ENCODE peak calls at places on chromosomes 4 and X, in seven cellular contexts. One of them, this sample, is unnamed.

GRCh38 chr4:119035941-119036737 is 99.5 kb upstream of the MYOZ2 start:
- DNase-seq in H9: no peak
- DNase-seq in mesenchymal stem cell: no peak
- DNase-seq in trophoblast cell: peak; percentile 44
- DNase-seq in neuronal stem cell: no peak
- DNase-seq in IMR-90: peak; percentile 51
- DNase-seq in mesendoderm: no peak
- DNase-seq in this sample: no peak

GRCh38 chr4:183798249-183798920 is 106.7 kb upstream of the STOX2 start:
- DNase-seq in mesendoderm: peak; percentile 47
- DNase-seq in mesenchymal stem cell: no peak
- DNase-seq in trophoblast cell: peak; percentile 35
- DNase-seq in neuronal stem cell: no peak
- DNase-seq in IMR-90: no peak
- DNase-seq in H9: peak; percentile 35
- DNase-seq in this sample: peak; percentile 58

GRCh38 chr4:58732973-58733372 is 1622.8 kb upstream of the IGFBP7 start:
- DNase-seq in trophoblast cell: no peak
- DNase-seq in mesenchymal stem cell: peak; percentile 5
- DNase-seq in H9: no peak
- DNase-seq in IMR-90: no peak
- DNase-seq in mesendoderm: peak; percentile 19
- DNase-seq in neuronal stem cell: no peak
- DNase-seq in this sample: no peak

GRCh38 chr4:48899950-48900349 is 6.6 kb downstream of the OCIAD2 start:
- DNase-seq in mesenchymal stem cell: peak; percentile 64
- DNase-seq in neuronal stem cell: no peak
- DNase-seq in mesendoderm: no peak
- DNase-seq in trophoblast cell: peak; percentile 81
- DNase-seq in IMR-90: peak; percentile 19
- DNase-seq in H9: no peak
- DNase-seq in this sample: no peak

GRCh38 chr4:76504613-76505465 is 69.8 kb downstream of the SHROOM3 start:
- DNase-seq in mesendoderm: peak; percentile 62
- DNase-seq in mesenchymal stem cell: peak; percentile 65
- DNase-seq in trophoblast cell: peak; percentile 72
- DNase-seq in IMR-90: peak; percentile 63
- DNase-seq in neuronal stem cell: no peak
- DNase-seq in H9: no peak
- DNase-seq in this sample: no peak

GRCh38 chr4:119678761-119679160 is 50.2 kb upstream of the PDE5A start:
- DNase-seq in mesenchymal stem cell: no peak
- DNase-seq in trophoblast cell: no peak
- DNase-seq in mesendoderm: no peak
- DNase-seq in H9: no peak
- DNase-seq in neuronal stem cell: no peak
- DNase-seq in IMR-90: peak; percentile 50
- DNase-seq in this sample: no peak

GRCh38 chrX:19829817-19830216 is 57.6 kb downstream of the SH3KBP1 start:
- DNase-seq in IMR-90: no peak
- DNase-seq in trophoblast cell: peak; percentile 78
- DNase-seq in neuronal stem cell: no peak
- DNase-seq in mesenchymal stem cell: no peak
- DNase-seq in mesendoderm: peak; percentile 42
- DNase-seq in H9: no peak
- DNase-seq in this sample: no peak

GRCh38 chrX:21996872-21997271 is 35.3 kb upstream of the PHEX start:
- DNase-seq in trophoblast cell: no peak
- DNase-seq in IMR-90: peak; percentile 84
- DNase-seq in neuronal stem cell: no peak
- DNase-seq in H9: no peak
- DNase-seq in mesendoderm: no peak
- DNase-seq in mesenchymal stem cell: peak; percentile 70
- DNase-seq in this sample: no peak

GRCh38 chr4:7202391-7202790 is 10.1 kb downstream of the SORCS2 start:
- DNase-seq in mesenchymal stem cell: no peak
- DNase-seq in trophoblast cell: no peak
- DNase-seq in IMR-90: peak; percentile 37
- DNase-seq in mesendoderm: no peak
- DNase-seq in H9: no peak
- DNase-seq in neuronal stem cell: no peak
- DNase-seq in this sample: no peak

GRCh38 chr4:147110473-147110872 is 164.8 kb upstream of the TTC29 start:
- DNase-seq in mesenchymal stem cell: no peak
- DNase-seq in neuronal stem cell: no peak
- DNase-seq in mesendoderm: no peak
- DNase-seq in trophoblast cell: no peak
- DNase-seq in IMR-90: no peak
- DNase-seq in H9: no peak
- DNase-seq in this sample: no peak

GRCh38 chr4:21795091-21795490 is 153.5 kb downstream of the KCNIP4 start:
- DNase-seq in IMR-90: peak; percentile 18
- DNase-seq in mesenchymal stem cell: peak; percentile 72
- DNase-seq in neuronal stem cell: no peak
- DNase-seq in trophoblast cell: no peak
- DNase-seq in mesendoderm: no peak
- DNase-seq in H9: no peak
- DNase-seq in this sample: no peak

GRCh38 chr4:129839687-129840086 is 743.7 kb downstream of the C4orf33 start:
- DNase-seq in H9: no peak
- DNase-seq in neuronal stem cell: no peak
- DNase-seq in mesendoderm: no peak
- DNase-seq in trophoblast cell: no peak
- DNase-seq in mesenchymal stem cell: no peak
- DNase-seq in IMR-90: no peak
- DNase-seq in this sample: no peak

GRCh38 chr4:41212221-41213203 is 1.8 kb downstream of the APBB2 start:
- DNase-seq in trophoblast cell: peak; percentile 70
- DNase-seq in IMR-90: peak; percentile 64
- DNase-seq in mesenchymal stem cell: peak; percentile 71
- DNase-seq in mesendoderm: peak; percentile 60
- DNase-seq in neuronal stem cell: no peak
- DNase-seq in H9: no peak
- DNase-seq in this sample: no peak

GRCh38 chr4:10460313-10461047 is 3.3 kb upstream of the ZNF518B start:
- DNase-seq in neuronal stem cell: no peak
- DNase-seq in trophoblast cell: no peak
- DNase-seq in mesendoderm: no peak
- DNase-seq in mesenchymal stem cell: no peak
- DNase-seq in H9: no peak
- DNase-seq in IMR-90: no peak
- DNase-seq in this sample: no peak

GRCh38 chr4:27055226-27055760 is 194.7 kb downstream of the STIM2 start:
- DNase-seq in IMR-90: no peak
- DNase-seq in mesendoderm: no peak
- DNase-seq in mesenchymal stem cell: no peak
- DNase-seq in neuronal stem cell: no peak
- DNase-seq in H9: no peak
- DNase-seq in trophoblast cell: no peak
- DNase-seq in this sample: no peak

GRCh38 chr4:8290701-8290970 is 21.1 kb downstream of the HTRA3 start:
- DNase-seq in neuronal stem cell: no peak
- DNase-seq in trophoblast cell: no peak
- DNase-seq in H9: no peak
- DNase-seq in IMR-90: no peak
- DNase-seq in mesendoderm: no peak
- DNase-seq in mesenchymal stem cell: no peak
- DNase-seq in this sample: no peak

GRCh38 chr4:167100120-167100519 is 134.2 kb downstream of the SPOCK3 start:
- DNase-seq in mesendoderm: peak; percentile 13
- DNase-seq in neuronal stem cell: peak; percentile 15
- DNase-seq in IMR-90: no peak
- DNase-seq in H9: no peak
- DNase-seq in mesenchymal stem cell: peak; percentile 30
- DNase-seq in trophoblast cell: peak; percentile 28
- DNase-seq in this sample: no peak

GRCh38 chrX:57929373-57929772 is 19.1 kb upstream of the ZXDA start:
- DNase-seq in neuronal stem cell: no peak
- DNase-seq in trophoblast cell: peak; percentile 26
- DNase-seq in mesenchymal stem cell: peak; percentile 0
- DNase-seq in H9: no peak
- DNase-seq in IMR-90: peak; percentile 27
- DNase-seq in mesendoderm: peak; percentile 38
- DNase-seq in this sample: no peak

GRCh38 chrX:80807606-80808159 is 2.0 kb downstream of the BRWD3 start:
- DNase-seq in mesendoderm: no peak
- DNase-seq in H9: no peak
- DNase-seq in IMR-90: no peak
- DNase-seq in neuronal stem cell: no peak
- DNase-seq in mesenchymal stem cell: peak; percentile 1
- DNase-seq in trophoblast cell: peak; percentile 5
- DNase-seq in this sample: no peak

GRCh38 chr4:57064120-57064519 is 46.1 kb downstream of the IGFBP7 start:
- DNase-seq in mesenchymal stem cell: no peak
- DNase-seq in mesendoderm: no peak
- DNase-seq in trophoblast cell: no peak
- DNase-seq in neuronal stem cell: no peak
- DNase-seq in IMR-90: no peak
- DNase-seq in H9: no peak
- DNase-seq in this sample: no peak

GRCh38 chr4:68348577-68348976 is 1.3 kb downstream of the YTHDC1 start:
- DNase-seq in mesendoderm: no peak
- DNase-seq in H9: no peak
- DNase-seq in trophoblast cell: no peak
- DNase-seq in neuronal stem cell: no peak
- DNase-seq in mesenchymal stem cell: no peak
- DNase-seq in IMR-90: no peak
- DNase-seq in this sample: no peak

GRCh38 chr4:36392049-36392448 is 110.6 kb downstream of the DTHD1 start:
- DNase-seq in mesenchymal stem cell: no peak
- DNase-seq in H9: no peak
- DNase-seq in neuronal stem cell: no peak
- DNase-seq in mesendoderm: no peak
- DNase-seq in IMR-90: no peak
- DNase-seq in trophoblast cell: no peak
- DNase-seq in this sample: no peak

GRCh38 chr4:87118826-87119225 is 101.6 kb downstream of the KLHL8 start:
- DNase-seq in mesenchymal stem cell: peak; percentile 89
- DNase-seq in H9: no peak
- DNase-seq in mesendoderm: peak; percentile 55
- DNase-seq in trophoblast cell: no peak
- DNase-seq in IMR-90: peak; percentile 93
- DNase-seq in neuronal stem cell: no peak
- DNase-seq in this sample: no peak

DNA sequence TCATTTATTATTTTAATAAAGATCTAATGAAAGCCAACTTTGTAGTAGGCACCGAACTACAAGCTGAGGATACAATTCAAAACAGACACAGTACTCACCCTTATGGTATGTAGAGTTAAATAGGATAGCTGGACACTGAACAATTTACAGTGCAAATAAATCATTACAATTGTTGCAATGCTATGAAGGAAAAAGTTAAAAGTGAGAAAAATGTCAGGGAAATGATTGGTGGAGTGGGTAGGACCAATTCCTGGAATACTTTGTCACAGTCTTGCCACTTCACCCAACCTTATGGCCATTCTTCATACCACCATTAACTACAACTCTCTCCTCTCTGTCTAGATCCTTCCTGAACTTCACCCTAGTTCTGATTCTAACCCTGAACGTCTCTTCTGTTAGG is 70.1 kb upstream of the CCSER1 start:
- DNase-seq in IMR-90: no peak
- DNase-seq in H9: no peak
- DNase-seq in mesenchymal stem cell: peak; percentile 1
- DNase-seq in trophoblast cell: peak; percentile 64
- DNase-seq in neuronal stem cell: no peak
- DNase-seq in mesendoderm: no peak
- DNase-seq in this sample: no peak
- H3K4ac ChIP-seq in IMR-90: no peak overlapping the region
- H3K4ac ChIP-seq in H9: no peak overlapping the region
- H3K4ac ChIP-seq in mesenchymal stem cell: no peak overlapping the region
- H3K4ac ChIP-seq in trophoblast cell: no peak overlapping the region
- H3K4ac ChIP-seq in neuronal stem cell: no peak overlapping the region
- H3K4ac ChIP-seq in mesendoderm: no peak overlapping the region
- H3K4ac ChIP-seq in this sample: no peak overlapping the region

GRCh38 chr4:102533916-102534315 is 32.8 kb downstream of the NFKB1 start:
- DNase-seq in mesenchymal stem cell: no peak
- DNase-seq in mesendoderm: no peak
- DNase-seq in trophoblast cell: no peak
- DNase-seq in H9: no peak
- DNase-seq in neuronal stem cell: no peak
- DNase-seq in IMR-90: no peak
- DNase-seq in this sample: no peak

GRCh38 chr4:102535398-102536082 is 34.4 kb downstream of the NFKB1 start:
- DNase-seq in H9: no peak
- DNase-seq in IMR-90: peak; percentile 75
- DNase-seq in trophoblast cell: no peak
- DNase-seq in mesenchymal stem cell: peak; percentile 58
- DNase-seq in neuronal stem cell: no peak
- DNase-seq in mesendoderm: no peak
- DNase-seq in this sample: no peak

GRCh38 chr4:102534845-102535244 is 33.7 kb downstream of the NFKB1 start:
- DNase-seq in neuronal stem cell: no peak
- DNase-seq in trophoblast cell: no peak
- DNase-seq in H9: no peak
- DNase-seq in mesenchymal stem cell: no peak
- DNase-seq in mesendoderm: no peak
- DNase-seq in IMR-90: no peak
- DNase-seq in this sample: no peak

GRCh38 chr4:102537280-102537679 is 36.1 kb downstream of the NFKB1 start:
- DNase-seq in H9: no peak
- DNase-seq in trophoblast cell: no peak
- DNase-seq in neuronal stem cell: no peak
- DNase-seq in mesendoderm: no peak
- DNase-seq in mesenchymal stem cell: no peak
- DNase-seq in IMR-90: peak; percentile 46
- DNase-seq in this sample: no peak

GRCh38 chr4:102536768-102537167 is 35.6 kb downstream of the NFKB1 start:
- DNase-seq in neuronal stem cell: no peak
- DNase-seq in trophoblast cell: no peak
- DNase-seq in IMR-90: no peak
- DNase-seq in H9: no peak
- DNase-seq in mesendoderm: no peak
- DNase-seq in mesenchymal stem cell: no peak
- DNase-seq in this sample: no peak
- H3K4ac ChIP-seq in neuronal stem cell: no peak overlapping the region
- H3K4ac ChIP-seq in trophoblast cell: no peak overlapping the region
- H3K4ac ChIP-seq in IMR-90: no peak overlapping the region
- H3K4ac ChIP-seq in H9: no peak overlapping the region
- H3K4ac ChIP-seq in mesendoderm: no peak overlapping the region
- H3K4ac ChIP-seq in mesenchymal stem cell: no peak overlapping the region
- H3K4ac ChIP-seq in this sample: no peak overlapping the region

GRCh38 chrX:96182366-96182765 is 502.3 kb upstream of the DIAPH2 start:
- DNase-seq in H9: peak; percentile 78
- DNase-seq in mesendoderm: peak; percentile 74
- DNase-seq in IMR-90: peak; percentile 15
- DNase-seq in mesenchymal stem cell: peak; percentile 35
- DNase-seq in trophoblast cell: peak; percentile 50
- DNase-seq in neuronal stem cell: no peak
- DNase-seq in this sample: no peak

GRCh38 chrX:96183843-96184242 is 500.8 kb upstream of the DIAPH2 start:
- DNase-seq in IMR-90: peak; percentile 1
- DNase-seq in mesenchymal stem cell: peak; percentile 0
- DNase-seq in H9: no peak
- DNase-seq in neuronal stem cell: no peak
- DNase-seq in trophoblast cell: no peak
- DNase-seq in mesendoderm: peak; percentile 41
- DNase-seq in this sample: no peak

GRCh38 chrX:96181571-96181970 is 503.1 kb upstream of the DIAPH2 start:
- DNase-seq in IMR-90: no peak
- DNase-seq in mesenchymal stem cell: no peak
- DNase-seq in neuronal stem cell: no peak
- DNase-seq in mesendoderm: peak; percentile 78
- DNase-seq in H9: peak; percentile 27
- DNase-seq in trophoblast cell: no peak
- DNase-seq in this sample: no peak
- H3K4ac ChIP-seq in IMR-90: no peak overlapping the region
- H3K4ac ChIP-seq in mesenchymal stem cell: no peak overlapping the region
- H3K4ac ChIP-seq in neuronal stem cell: no peak overlapping the region
- H3K4ac ChIP-seq in mesendoderm: no peak overlapping the region
- H3K4ac ChIP-seq in H9: no peak overlapping the region
- H3K4ac ChIP-seq in trophoblast cell: no peak overlapping the region
- H3K4ac ChIP-seq in this sample: no peak overlapping the region

GRCh38 chrX:24292358-24292757 is 21.5 kb downstream of the SUPT20HL2 start:
- DNase-seq in trophoblast cell: no peak
- DNase-seq in mesendoderm: no peak
- DNase-seq in neuronal stem cell: no peak
- DNase-seq in H9: no peak
- DNase-seq in IMR-90: no peak
- DNase-seq in mesenchymal stem cell: no peak
- DNase-seq in this sample: no peak
- H3K4ac ChIP-seq in trophoblast cell: no peak overlapping the region
- H3K4ac ChIP-seq in mesendoderm: no peak overlapping the region
- H3K4ac ChIP-seq in neuronal stem cell: no peak overlapping the region
- H3K4ac ChIP-seq in H9: no peak overlapping the region
- H3K4ac ChIP-seq in IMR-90: no peak overlapping the region
- H3K4ac ChIP-seq in mesenchymal stem cell: no peak overlapping the region
- H3K4ac ChIP-seq in this sample: no peak overlapping the region